ENCODE peak calls at places on chromosomes 5 and 9, in four cellular contexts. C is endothelial cell of umbilical vein, Y is cardiac fibroblast, L is choroid plexus epithelial cell. T is an unnamed sample.
A peak's percentile ranks its signal among the peaks of the same experiment; 100 is the strongest.

GRCh38 chr9:105415344-105415980 is 32.4 kb upstream of the FSD1L start:
- DNase-seq in L (peak; percentile 64), C (peak; percentile 51), Y (peak; percentile 69), T (peak; percentile 15)

GRCh38 chr5:65760504-65761275 is 38.7 kb downstream of the NLN start:
- DNase-seq in C (peak; percentile 86), Y (peak; percentile 82), L (peak; percentile 88), T (no peak)

GRCh38 chr5:58710871-58711270 is 128.0 kb downstream of the RAB3C start:
- DNase-seq in C (no peak), L (no peak), Y (no peak), T (no peak)

GRCh38 chr9:126611188-126611587 is 2.5 kb upstream of the LMX1B start:
- DNase-seq in L (no peak), C (no peak), Y (no peak), T (no peak)

GRCh38 chr5:4384649-4385048 is 755.5 kb upstream of the ADAMTS16 start:
- DNase-seq in Y (no peak), L (no peak), C (no peak), T (no peak)

GRCh38 chr5:76475936-76476335 is 72.9 kb downstream of the IQGAP2 start:
- DNase-seq in Y (no peak), L (no peak), C (no peak), T (no peak)

GRCh38 chr5:77563475-77563874 is 71.4 kb upstream of the WDR41 start:
- DNase-seq in C (no peak), L (peak; percentile 6), Y (no peak), T (no peak)

GRCh38 chr9:89961616-89962341 is 357.0 kb downstream of the GADD45G start:
- DNase-seq in C (no peak), L (peak; percentile 28), Y (no peak), T (no peak)

GRCh38 chr9:26833792-26834191 is 58.8 kb downstream of the CAAP1 start:
- DNase-seq in L (peak; percentile 9), Y (no peak), C (peak; percentile 3), T (no peak)

GRCh38 chr5:77642915-77643653 is 4.6 kb upstream of the OTP start:
- DNase-seq in L (no peak), C (no peak), Y (no peak), T (no peak)

GRCh38 chr5:252546-252945 is 18.9 kb upstream of the PDCD6 start:
- DNase-seq in L (no peak), C (peak; percentile 39), Y (no peak), T (peak; percentile 56)

GRCh38 chr5:179373101-179373934 is 28.1 kb upstream of the ADAMTS2 start:
- DNase-seq in C (no peak), L (no peak), Y (no peak), T (no peak)

GRCh38 chr5:170251462-170251861 is 18.7 kb downstream of the C5orf58 start:
- DNase-seq in L (no peak), Y (no peak), C (no peak), T (no peak)

GRCh38 chr5:58999804-59000595 is 417.1 kb downstream of the RAB3C start:
- DNase-seq in C (no peak), L (no peak), Y (no peak), T (no peak)

GRCh38 chr9:38343037-38343436 is 49.5 kb upstream of the ALDH1B1 start:
- DNase-seq in L (no peak), Y (no peak), C (no peak), T (no peak)

GRCh38 chr5:139774980-139775654 is 20.5 kb upstream of the PSD2 start:
- DNase-seq in L (peak; percentile 47), C (peak; percentile 47), Y (peak; percentile 36), T (no peak)

GRCh38 chr9:86112057-86112456 is 12.7 kb upstream of the GOLM1 start:
- DNase-seq in L (no peak), Y (no peak), C (no peak), T (no peak)

GRCh38 chr5:82165740-82166530 is 112.2 kb downstream of the RPS23 start:
- DNase-seq in Y (peak; percentile 97), C (peak; percentile 86), L (peak; percentile 99), T (peak; percentile 83)

GRCh38 chr5:106876665-106877194 is 794.0 kb downstream of the EFNA5 start:
- DNase-seq in Y (peak; percentile 5), L (peak; percentile 13), C (no peak), T (no peak)

GRCh38 chr9:76759726-76760125 is 4.5 kb upstream of the PCA3 start:
- DNase-seq in C (no peak), L (no peak), Y (no peak), T (no peak)

GRCh38 chr9:68825755-68826500 is 120.9 kb downstream of the PIP5K1B start:
- DNase-seq in Y (no peak), C (no peak), L (no peak), T (no peak)

GRCh38 chr5:93899026-93899600 is 157.7 kb upstream of the POU5F2 start:
- DNase-seq in C (peak; percentile 9), Y (peak; percentile 23), L (peak; percentile 13), T (no peak)
- TF ChIP-seq CTCF in C (peak; percentile 31), Y (peak; percentile 44), L (peak; percentile 46), T (no peak)

DNA sequence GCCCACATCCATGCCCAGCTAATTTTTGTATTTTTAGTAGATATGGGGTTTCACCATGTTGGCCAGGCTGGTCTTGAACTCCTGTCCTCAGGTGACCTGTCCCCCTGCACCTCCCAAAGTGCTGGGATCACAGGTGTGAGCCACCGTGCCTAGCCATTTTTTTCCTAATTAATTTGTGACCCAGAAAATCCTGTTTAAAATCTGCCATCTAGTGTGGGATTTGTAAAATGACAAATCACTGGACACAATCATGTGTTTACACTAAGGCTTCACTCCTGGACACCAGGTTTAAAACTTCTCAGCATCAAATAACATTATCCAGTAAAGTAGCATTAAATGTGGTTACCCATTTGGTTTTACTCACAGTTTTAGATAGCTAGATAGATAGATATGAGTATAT is 18.6 kb upstream of the KDM4C start:
- DNase-seq in C (peak; percentile 28), Y (peak; percentile 26), L (peak; percentile 47), T (no peak)
- TF ChIP-seq CTCF in C (peak; percentile 16), Y (peak; percentile 11), L (peak; percentile 54), T (peak; percentile 28)

GRCh38 chr9:128702949-128703615 is 779 bp downstream of the PKN3 start:
- DNase-seq in C (peak; percentile 32), L (no peak), Y (no peak), T (no peak)

GRCh38 chr9:128704356-128704670 is 2.0 kb downstream of the PKN3 start:
- DNase-seq in Y (no peak), L (no peak), C (no peak), T (no peak)

GRCh38 chr9:128705051-128705965 is 3.0 kb downstream of the PKN3 start:
- DNase-seq in L (no peak), Y (no peak), C (no peak), T (no peak)

GRCh38 chr9:128703616-128704355 is 1.5 kb downstream of the PKN3 start:
- DNase-seq in C (peak; percentile 49), L (no peak), Y (no peak), T (no peak)

GRCh38 chr9:128702445-128702948 is at the start of gene PKN3:
- DNase-seq in L (peak; percentile 69), C (peak; percentile 83), Y (peak; percentile 77), T (no peak)
- TF ChIP-seq CTCF in L (peak; percentile 77), C (peak; percentile 97), Y (peak; percentile 74), T (peak; percentile 89)

DNA sequence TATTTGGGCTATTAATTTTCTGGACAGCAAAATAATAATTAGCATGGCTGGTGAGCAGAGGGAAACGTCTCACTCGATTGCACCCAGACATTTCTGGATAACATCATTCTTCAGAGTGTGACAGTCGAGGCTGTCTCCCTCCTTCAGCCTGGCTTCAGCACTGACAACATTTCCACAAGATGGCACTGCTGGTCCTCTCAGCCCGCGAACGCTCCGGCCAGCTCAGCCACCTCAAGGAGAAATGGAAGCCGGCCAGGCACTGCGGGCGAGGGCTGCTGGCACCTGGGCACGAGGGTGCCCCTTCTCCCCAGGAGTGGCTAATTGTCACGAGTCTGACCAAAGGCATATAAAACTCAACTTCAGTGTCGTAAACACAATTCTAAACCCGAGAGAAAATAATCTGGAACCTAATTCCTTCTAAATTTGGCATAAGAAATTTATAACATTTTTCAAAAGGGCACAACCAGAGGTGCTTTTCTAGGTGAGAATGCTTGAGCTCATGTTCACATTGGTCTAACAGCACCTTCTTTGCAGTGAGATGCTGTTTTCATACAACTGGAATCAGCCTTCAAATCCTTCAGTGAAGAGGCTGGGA is 65.9 kb downstream of the DAP start:
- DNase-seq in Y (peak; percentile 78), C (peak; percentile 72), L (peak; percentile 80), T (no peak)
- TF ChIP-seq CTCF in Y (peak; percentile 81), C (peak; percentile 76), L (peak; percentile 91), T (peak; percentile 98)

GRCh38 chr9:79131876-79132377 is 439.8 kb upstream of the TLE4 start:
- DNase-seq in L (no peak), Y (no peak), C (no peak), T (no peak)

GRCh38 chr9:79129865-79130480 is 441.8 kb upstream of the TLE4 start:
- DNase-seq in Y (peak; percentile 66), L (peak; percentile 78), C (peak; percentile 58), T (no peak)

GRCh38 chr9:79131375-79131774 is 440.4 kb upstream of the TLE4 start:
- DNase-seq in L (no peak), C (no peak), Y (no peak), T (no peak)

GRCh38 chr9:79134654-79135053 is 437.1 kb upstream of the TLE4 start:
- DNase-seq in Y (peak; percentile 18), C (peak; percentile 50), L (peak; percentile 37), T (no peak)
- TF ChIP-seq CTCF in Y (peak; percentile 23), C (peak; percentile 45), L (peak; percentile 53), T (peak; percentile 20)

DNA sequence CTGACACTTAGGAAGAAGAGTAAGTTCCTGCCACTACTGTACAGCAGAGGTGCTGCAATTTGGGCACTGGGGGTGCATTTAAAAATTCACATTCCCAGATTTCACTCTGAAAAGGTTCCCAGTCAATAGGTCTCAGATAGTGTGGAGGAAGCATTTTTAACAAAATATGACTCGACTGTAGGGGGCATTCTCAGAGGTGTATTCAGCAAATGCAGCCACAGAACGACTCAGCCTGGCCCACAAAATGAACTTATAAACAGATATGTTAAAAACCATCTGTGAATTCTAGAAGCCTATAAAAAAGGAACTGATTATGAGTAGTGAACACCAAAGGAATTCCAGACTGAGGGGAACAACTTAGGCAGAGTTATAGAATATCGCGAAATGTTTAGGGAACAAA is 31.1 kb downstream of the MLLT3 start:
- DNase-seq in C (no peak), Y (no peak), L (peak; percentile 27), T (no peak)
- TF ChIP-seq CTCF in C (no peak), Y (no peak), L (peak; percentile 17), T (no peak)

GRCh38 chr5:72267685-72268084 is 52.4 kb downstream of the MRPS27 start:
- DNase-seq in Y (no peak), C (no peak), L (no peak), T (no peak)

GRCh38 chr5:72268260-72268659 is 51.8 kb downstream of the MRPS27 start:
- DNase-seq in Y (no peak), L (no peak), C (no peak), T (no peak)

GRCh38 chr5:72270037-72270436 is 50.0 kb downstream of the MRPS27 start:
- DNase-seq in L (no peak), C (no peak), Y (no peak), T (no peak)

GRCh38 chr5:72268753-72269410 is 51.2 kb downstream of the MRPS27 start:
- DNase-seq in C (peak; percentile 70), Y (peak; percentile 68), L (peak; percentile 70), T (peak; percentile 40)

DNA sequence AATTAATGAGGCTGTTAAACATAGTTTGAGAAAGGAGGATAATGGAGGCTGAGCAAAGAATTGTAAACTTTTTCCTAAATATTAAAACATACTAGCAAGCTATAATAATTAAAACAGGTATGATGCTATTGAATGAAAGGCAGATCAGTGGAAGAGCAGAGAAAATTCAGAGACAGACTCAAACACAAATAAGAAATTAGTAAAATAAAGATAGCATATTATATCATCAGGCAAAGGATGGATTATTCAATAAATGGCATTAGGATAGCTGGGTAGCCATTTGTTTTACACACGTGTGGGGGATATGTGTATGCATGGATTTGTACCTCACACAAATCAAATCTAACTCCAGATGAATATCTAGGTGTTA is 50.6 kb downstream of the MRPS27 start:
- DNase-seq in L (no peak), C (no peak), Y (no peak), T (no peak)
- TF ChIP-seq CTCF in L (no peak), C (no peak), Y (no peak), T (no peak)

T was measured in keratinocyte.